ENCODE peak calls at places on chromosomes 7 and 10, in ten cellular contexts. O, K, F, M, X, C, N, D, U and T are unnamed samples.

GRCh38 chr7:8321312-8321711 is 59.3 kb upstream of the ICA1 start:
- DNase-seq in U (no peak), K (no peak), M (no peak), X (no peak), O (no peak), D (no peak), F (no peak), N (no peak), C (no peak), T (no peak)

GRCh38 chr7:17299477-17299991 is 1.1 kb downstream of the AHR start:
- DNase-seq in K (no peak), C (no peak), X (peak), M (no peak), F (no peak), D (no peak), U (no peak), O (peak), N (no peak), T (peak)

GRCh38 chr10:71694567-71694968 is 25.0 kb downstream of the C10orf105 start:
- DNase-seq in M (no peak), F (peak), K (no peak), D (no peak), N (peak), X (no peak), U (no peak), C (no peak), O (peak), T (no peak)

GRCh38 chr7:19117081-19117869 is at the start of gene TWIST1:
- DNase-seq in D (no peak), M (peak), C (peak), K (peak), F (no peak), U (no peak), N (no peak), X (peak), O (peak), T (peak)

GRCh38 chr7:140342732-140343514 is 55.4 kb downstream of the SLC37A3 start:
- DNase-seq in K (no peak), N (no peak), C (peak), X (peak), O (no peak), U (peak), F (peak), M (no peak), D (no peak), T (peak)

GRCh38 chr7:3151784-3152183 is 108.1 kb upstream of the CARD11 start:
- DNase-seq in M (no peak), K (no peak), N (no peak), O (no peak), F (no peak), X (no peak), D (no peak), U (no peak), C (no peak), T (no peak)

GRCh38 chr7:40356312-40356711 is 221.5 kb downstream of the SUGCT start:
- DNase-seq in M (no peak), C (no peak), D (no peak), U (no peak), X (peak), O (no peak), F (no peak), K (no peak), N (no peak), T (no peak)

GRCh38 chr7:129617178-129617577 is 5.7 kb downstream of the NRF1 start:
- DNase-seq in F (no peak), O (no peak), C (no peak), K (no peak), U (no peak), D (no peak), N (no peak), M (no peak), X (no peak), T (no peak)

GRCh38 chr7:6257602-6258001 is 14.8 kb downstream of the CYTH3 start:
- DNase-seq in F (no peak), M (no peak), K (no peak), N (no peak), O (no peak), U (no peak), D (no peak), X (no peak), C (no peak), T (no peak)

GRCh38 chr7:116672596-116673503 is 854 bp downstream of the MET start:
- DNase-seq in U (no peak), M (no peak), X (peak), F (peak), O (no peak), K (no peak), C (no peak), N (no peak), D (no peak), T (peak)

GRCh38 chr7:131383417-131383816 is 55.7 kb downstream of the MKLN1 start:
- DNase-seq in M (no peak), C (no peak), K (no peak), U (no peak), F (no peak), N (no peak), D (no peak), X (peak), O (no peak), T (no peak)

GRCh38 chr7:140062118-140062527 is 628 bp downstream of the PARP12 start:
- DNase-seq in O (peak), X (peak), F (no peak), N (peak), C (peak), M (no peak), U (no peak), D (peak), K (no peak), T (peak)

GRCh38 chr7:25832456-25832855 is 319.5 kb upstream of the NFE2L3 start:
- DNase-seq in D (no peak), O (no peak), N (no peak), F (no peak), C (no peak), K (no peak), M (no peak), X (no peak), U (peak), T (no peak)

GRCh38 chr10:92241158-92241500 is 49.7 kb downstream of the CPEB3 start:
- DNase-seq in X (no peak), N (no peak), C (no peak), F (peak), K (no peak), D (no peak), U (no peak), M (no peak), O (no peak), T (peak)

GRCh38 chr10:25078659-25079429 is 62.4 kb downstream of the THNSL1 start:
- DNase-seq in D (no peak), C (no peak), N (no peak), X (peak), O (no peak), U (no peak), M (no peak), K (peak), F (no peak), T (no peak)

GRCh38 chr10:6445671-6446278 is 134.3 kb downstream of the PRKCQ start:
- DNase-seq in F (peak), C (no peak), O (peak), M (peak), U (peak), K (peak), D (peak), X (peak), N (no peak), T (no peak)

GRCh38 chr7:41578700-41579099 is 124.2 kb downstream of the INHBA start:
- DNase-seq in K (no peak), X (no peak), O (no peak), U (no peak), F (no peak), N (no peak), C (no peak), M (no peak), D (no peak), T (no peak)

GRCh38 chr10:58304099-58304633 is 30.6 kb upstream of the UBE2D1 start:
- DNase-seq in D (no peak), N (no peak), C (no peak), K (no peak), F (no peak), O (no peak), M (no peak), U (no peak), X (no peak), T (no peak)

GRCh38 chr10:15238553-15239335 is 70.3 kb upstream of the NMT2 start:
- DNase-seq in O (peak), F (no peak), N (no peak), K (no peak), U (no peak), X (peak), D (no peak), C (no peak), M (no peak), T (no peak)

GRCh38 chr10:119315128-119316001 is 108.0 kb downstream of the GRK5 start:
- DNase-seq in O (peak), D (peak), F (peak), C (peak), K (peak), M (no peak), N (peak), U (no peak), X (peak), T (peak)

GRCh38 chr7:6258440-6259182 is 13.8 kb downstream of the CYTH3 start:
- DNase-seq in D (no peak), U (no peak), X (peak), C (no peak), F (no peak), O (no peak), K (peak), N (no peak), M (no peak), T (no peak)

GRCh38 chr10:5858811-5859210 is 30.9 kb downstream of the ANKRD16 start:
- DNase-seq in M (no peak), X (no peak), F (no peak), O (no peak), N (no peak), D (no peak), C (no peak), U (peak), K (no peak), T (no peak)

GRCh38 chr10:124999433-125000365 is 57.8 kb downstream of the ZRANB1 start:
- DNase-seq in C (no peak), U (peak), N (no peak), O (no peak), F (peak), D (no peak), K (peak), X (peak), M (no peak), T (no peak)

GRCh38 chr7:151876899-151877777 is at the start of gene PRKAG2:
- DNase-seq in K (peak), O (peak), M (peak), X (peak), F (peak), N (peak), U (peak), D (peak), C (peak), T (peak)